ENCODE peak calls at places on chromosome 5, in six cellular contexts. B is MCF 10A; J is epithelial cell of esophagus; W is ACHN; G is endothelial cell of umbilical vein; U is CD4-positive, alpha-beta T cell. P is an unnamed sample.

GRCh38 chr5:180494510-180495181 is 467 bp downstream of the CNOT6 start:
- DNase-seq in B (peak; percentile 40), J (peak; percentile 29), G (peak; percentile 50), U (peak; percentile 5), W (peak; percentile 22), P (peak; percentile 50)

GRCh38 chr5:55933377-55934116 is 61.2 kb downstream of the IL6ST start:
- DNase-seq in U (no peak), W (no peak), G (no peak), J (no peak), B (no peak), P (no peak)

GRCh38 chr5:93584531-93585053 is 1.6 kb downstream of the NR2F1 start:
- DNase-seq in G (no peak), J (no peak), W (no peak), U (no peak), B (no peak), P (no peak)

GRCh38 chr5:115601709-115602584 is at the start of gene TICAM2:
- DNase-seq in G (peak; percentile 57), U (no peak), J (peak; percentile 38), B (no peak), W (peak; percentile 44), P (peak; percentile 57)

GRCh38 chr5:172913117-172913850 is 45.9 kb upstream of the RPL26L1 start:
- DNase-seq in J (no peak), U (no peak), G (no peak), B (no peak), W (no peak), P (no peak)

GRCh38 chr5:154221371-154221896 is 30.9 kb downstream of the GALNT10 start:
- DNase-seq in W (peak; percentile 69), J (peak; percentile 77), U (peak; percentile 36), G (peak; percentile 58), B (peak; percentile 83), P (peak; percentile 56)

GRCh38 chr5:96896806-96897205 is 20.5 kb downstream of the ERAP2 start:
- DNase-seq in U (no peak), W (no peak), G (no peak), J (no peak), B (no peak), P (no peak)

GRCh38 chr5:169006206-169006605 is 294.7 kb downstream of the SLIT3 start:
- DNase-seq in U (no peak), W (no peak), J (no peak), B (no peak), G (no peak), P (no peak)

GRCh38 chr5:127038550-127038949 is 8.2 kb upstream of the MARCHF3 start:
- DNase-seq in U (no peak), G (peak; percentile 62), J (no peak), B (no peak), W (no peak), P (peak; percentile 53)

GRCh38 chr5:177427211-177427822 is 841 bp downstream of the GRK6 start:
- DNase-seq in J (no peak), G (peak; percentile 13), W (no peak), B (no peak), U (no peak), P (peak; percentile 22)

GRCh38 chr5:142420521-142420920 is 95.7 kb upstream of the SPRY4 start:
- DNase-seq in U (no peak), W (no peak), J (no peak), G (no peak), B (no peak), P (no peak)

GRCh38 chr5:43416988-43417394 is 4.8 kb upstream of the CCL28 start:
- DNase-seq in U (no peak), J (no peak), B (no peak), G (no peak), W (no peak), P (no peak)

GRCh38 chr5:3049261-3049660 is 297.8 kb upstream of the IRX2 start:
- DNase-seq in U (no peak), J (no peak), W (no peak), G (no peak), B (no peak), P (no peak)

GRCh38 chr5:151469992-151470391 is 22.6 kb downstream of the SLC36A1 start:
- DNase-seq in G (no peak), U (no peak), W (no peak), J (no peak), B (no peak), P (no peak)

GRCh38 chr5:82068723-82069122 is 96.9 kb downstream of the ATG10 start:
- DNase-seq in B (no peak), U (no peak), W (peak; percentile 4), G (no peak), J (no peak), P (no peak)

GRCh38 chr5:38342261-38342660 is 83.9 kb downstream of the EGFLAM start:
- DNase-seq in G (no peak), U (no peak), B (no peak), J (no peak), W (no peak), P (no peak)

GRCh38 chr5:10702040-10702629 is 58.9 kb downstream of the DAP start:
- DNase-seq in J (peak; percentile 62), U (no peak), G (peak; percentile 74), W (peak; percentile 98), B (peak; percentile 46), P (peak; percentile 41)

GRCh38 chr5:180813418-180813817 is 10.8 kb upstream of the MGAT1 start:
- DNase-seq in B (no peak), W (no peak), G (no peak), J (no peak), U (no peak), P (no peak)

GRCh38 chr5:33102551-33102950 is 338.2 kb upstream of the TARS1 start:
- DNase-seq in B (no peak), G (no peak), W (no peak), U (no peak), J (no peak), P (no peak)

GRCh38 chr5:76376141-76376900 is 26.8 kb upstream of the IQGAP2 start:
- DNase-seq in G (no peak), J (peak; percentile 36), U (no peak), W (no peak), B (no peak), P (no peak)

GRCh38 chr5:99019812-99020697 is 91.2 kb upstream of the CHD1 start:
- DNase-seq in W (peak; percentile 64), J (peak; percentile 64), G (peak; percentile 93), B (peak; percentile 81), U (no peak), P (peak; percentile 93)

GRCh38 chr5:133063965-133064364 is 12.2 kb downstream of the HSPA4 start:
- DNase-seq in B (peak; percentile 40), J (peak; percentile 63), U (no peak), W (no peak), G (no peak), P (no peak)

GRCh38 chr5:75059887-75060286 is 7.5 kb upstream of the GCNT4 start:
- DNase-seq in B (no peak), U (peak; percentile 39), G (no peak), J (no peak), W (no peak), P (no peak)

GRCh38 chr5:24633705-24634325 is 11.0 kb downstream of the CDH10 start:
- DNase-seq in J (peak; percentile 48), U (no peak), B (peak; percentile 66), G (peak; percentile 20), W (peak; percentile 53), P (peak; percentile 52)

GRCh38 chr5:154771383-154771901 is 16.3 kb downstream of the LARP1 start:
- DNase-seq in W (peak; percentile 52), B (no peak), G (peak; percentile 78), U (no peak), J (no peak), P (peak; percentile 61)

GRCh38 chr5:33892419-33893151 is 795 bp upstream of the ADAMTS12 start:
- DNase-seq in G (no peak), J (peak; percentile 5), U (no peak), B (peak; percentile 40), W (peak; percentile 20), P (no peak)

GRCh38 chr5:158394102-158394501 is 535.2 kb upstream of the CLINT1 start:
- DNase-seq in W (no peak), J (no peak), G (no peak), U (no peak), B (no peak), P (no peak)

GRCh38 chr5:153794327-153794726 is 244.4 kb downstream of the FAM114A2 start:
- DNase-seq in J (no peak), U (no peak), W (no peak), B (no peak), G (no peak), P (no peak)